ENCODE peak calls at places on chromosomes 7 and 10, in five cellular contexts. W is MCF 10A, T is endothelial cell, O is DND-41, Y is Calu3. N is an unnamed sample.

GRCh38 chr10:119940487-119940886 is 48.0 kb downstream of the SEC23IP start:
- DNase-seq in W (no peak), T (no peak), O (no peak), Y (no peak), N (no peak)

GRCh38 chr10:100033766-100034418 is 24.1 kb upstream of the DNMBP start:
- DNase-seq in W (no peak), T (no peak), O (no peak), Y (no peak), N (no peak)

GRCh38 chr7:97373743-97374142 is 256.2 kb downstream of the SDHAF3 start:
- DNase-seq in W (no peak), T (no peak), O (no peak), Y (no peak), N (no peak)

GRCh38 chr7:27031289-27032172 is 64.3 kb downstream of the HOXA1 start:
- DNase-seq in W (peak; percentile 53), T (no peak), O (no peak), Y (no peak), N (no peak)

GRCh38 chr7:29841926-29842671 is 35.8 kb downstream of the WIPF3 start:
- DNase-seq in W (no peak), T (no peak), O (no peak), Y (no peak), N (no peak)

GRCh38 chr7:156585025-156585648 is 55.4 kb upstream of the RNF32 start:
- DNase-seq in W (no peak), T (no peak), O (no peak), Y (no peak), N (no peak)

GRCh38 chr10:88594482-88594881 is 7.9 kb downstream of the LIPJ start:
- DNase-seq in W (no peak), T (no peak), O (no peak), Y (no peak), N (no peak)

GRCh38 chr7:18361756-18362155 is 133.8 kb upstream of the HDAC9 start:
- DNase-seq in W (peak; percentile 49), T (no peak), O (no peak), Y (no peak), N (no peak)

GRCh38 chr7:130942211-130942964 is 208.4 kb upstream of the KLF14 start:
- DNase-seq in W (peak; percentile 70), T (no peak), O (no peak), Y (peak; percentile 50), N (no peak)

GRCh38 chr10:75400163-75400768 is 1.3 kb downstream of the ZNF503 start:
- DNase-seq in W (peak; percentile 42), T (no peak), O (no peak), Y (no peak), N (no peak)

GRCh38 chr10:75402486-75403143 is 1.1 kb upstream of the ZNF503 start:
- DNase-seq in W (no peak), T (peak; percentile 38), O (no peak), Y (peak; percentile 69), N (peak; percentile 41)

GRCh38 chr10:75403144-75404022 is 1.8 kb upstream of the ZNF503 start:
- DNase-seq in W (peak; percentile 18), T (peak; percentile 60), O (no peak), Y (peak; percentile 52), N (peak; percentile 45)

GRCh38 chr10:75400769-75401568 is 595 bp downstream of the ZNF503 start:
- DNase-seq in W (peak; percentile 60), T (peak; percentile 71), O (no peak), Y (peak; percentile 70), N (peak; percentile 48)

GRCh38 chr10:75401569-75402485 is at the start of gene ZNF503:
- DNase-seq in W (peak; percentile 97), T (peak; percentile 93), O (no peak), Y (peak; percentile 98), N (peak; percentile 87)
- TF ChIP-seq CTCF in W (no peak), T (no peak), O (no peak), Y (no peak), N (peak; percentile 44)

DNA sequence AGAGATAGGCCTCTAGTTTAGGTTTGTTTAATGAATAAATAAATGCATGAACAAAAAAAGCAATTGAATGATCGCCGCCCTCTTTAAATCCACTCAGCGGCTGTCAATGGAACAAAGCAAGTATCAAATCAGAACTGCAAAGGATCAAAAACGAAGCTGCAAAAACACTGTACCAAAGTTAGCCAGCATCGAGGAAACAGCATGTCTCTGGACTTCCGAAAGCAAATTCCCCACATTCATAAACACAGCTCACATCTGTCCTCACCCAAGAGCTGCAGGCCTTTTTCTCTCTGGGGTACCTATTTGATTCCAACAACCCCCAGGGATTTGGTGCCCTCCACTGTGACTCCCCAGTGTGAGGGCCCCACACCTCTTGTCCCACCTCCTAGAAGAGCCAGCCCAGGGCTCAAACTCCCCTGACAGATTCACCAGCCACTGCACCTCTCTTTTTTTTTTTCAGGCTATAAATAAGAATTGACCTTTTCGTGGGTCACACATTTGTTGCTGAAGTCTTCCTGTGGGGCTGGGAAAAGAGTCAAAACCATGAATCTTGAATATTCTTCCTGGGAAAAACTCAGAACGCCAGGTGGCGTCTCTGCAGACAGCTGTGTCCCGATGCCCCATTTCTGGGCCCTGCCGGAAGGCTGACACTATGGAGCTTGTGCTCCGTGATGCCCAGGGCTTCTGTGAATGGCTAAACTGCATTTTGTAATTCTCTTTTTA is 51.8 kb downstream of the HSPA12A start:
- DNase-seq in W (no peak), T (peak; percentile 34), O (no peak), Y (no peak), N (peak; percentile 34)
- TF ChIP-seq CTCF in W (no peak), T (no peak), O (no peak), Y (no peak), N (peak; percentile 55)

GRCh38 chr7:36047254-36047653 is 105.8 kb upstream of the EEPD1 start:
- DNase-seq in W (peak; percentile 19), T (no peak), O (no peak), Y (no peak), N (no peak)
- TF ChIP-seq CTCF in W (no peak), T (no peak), O (peak; percentile 31), Y (peak; percentile 15), N (peak; percentile 22)

GRCh38 chr10:82969405-82969804 is 1094.4 kb downstream of the NRG3 start:
- DNase-seq in W (peak; percentile 24), T (no peak), O (no peak), Y (no peak), N (no peak)
- TF ChIP-seq CTCF in W (peak; percentile 50), T (peak; percentile 41), O (peak; percentile 10), Y (no peak), N (peak; percentile 59)

GRCh38 chr10:115963848-115964247 is 309.2 kb downstream of the GFRA1 start:
- DNase-seq in W (peak; percentile 58), T (no peak), O (no peak), Y (no peak), N (no peak)
- TF ChIP-seq CTCF in W (no peak), T (peak; percentile 29), O (no peak), Y (no peak), N (peak; percentile 34)

DNA sequence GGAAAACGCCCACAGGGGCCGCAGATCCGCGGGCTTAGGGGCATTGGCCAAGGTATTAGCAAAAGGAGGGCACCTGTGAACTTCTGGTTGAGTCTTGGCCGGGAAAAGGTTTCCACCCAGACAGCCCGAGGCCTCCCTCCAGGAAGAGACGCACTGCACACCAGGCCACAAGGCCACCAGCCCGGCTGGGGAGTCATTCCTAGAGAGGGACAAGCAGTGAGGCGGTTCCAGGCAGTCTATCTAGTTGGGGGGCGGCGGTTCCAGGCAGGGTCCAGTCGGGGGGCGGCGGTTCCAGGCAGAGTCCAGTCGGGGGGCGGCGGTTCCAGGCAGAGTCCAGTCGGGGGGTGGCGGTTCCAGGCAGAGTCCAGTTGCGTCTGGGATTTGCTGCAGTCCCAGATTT is 518.5 kb downstream of the GLRX3 start:
- DNase-seq in W (no peak), T (no peak), O (no peak), Y (no peak), N (no peak)
- TF ChIP-seq CTCF in W (no peak), T (no peak), O (no peak), Y (no peak), N (no peak)

DNA sequence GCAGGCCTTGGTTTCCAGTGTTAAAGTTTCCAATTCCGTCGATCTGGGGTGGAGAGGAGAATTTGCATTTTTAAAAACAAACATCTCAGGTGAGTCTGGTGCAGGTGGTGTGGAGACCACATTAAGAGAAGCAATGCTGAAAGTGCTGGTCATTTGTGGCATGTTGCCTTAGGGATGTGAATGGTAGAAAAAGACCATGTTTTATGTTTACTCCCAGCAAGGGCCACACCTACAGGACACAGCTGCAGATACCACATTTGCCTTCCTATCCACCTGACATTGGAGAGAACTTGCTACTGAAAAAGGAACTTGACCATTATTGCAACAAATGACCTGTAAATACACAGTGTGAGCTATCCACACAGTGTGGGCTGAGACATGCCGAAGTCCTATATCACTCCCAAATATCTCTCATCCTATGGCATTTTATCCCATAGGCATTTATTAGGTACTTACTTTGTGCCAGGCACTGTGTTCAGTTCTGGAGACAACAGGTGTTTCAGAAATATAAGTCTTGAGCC is 183.1 kb downstream of the NRP1 start:
- DNase-seq in W (no peak), T (no peak), O (no peak), Y (no peak), N (no peak)
- TF ChIP-seq CTCF in W (no peak), T (no peak), O (no peak), Y (no peak), N (no peak)

GRCh38 chr7:154892459-154892858 is 110.5 kb downstream of the PAXIP1 start:
- DNase-seq in W (no peak), T (no peak), O (no peak), Y (no peak), N (peak; percentile 20)
- TF ChIP-seq CTCF in W (no peak), T (no peak), O (no peak), Y (no peak), N (no peak)